ENCODE peak calls at places on chromosome 3, in eight cellular contexts. One of them, this sample, is unnamed.
A peak's percentile ranks its signal among the peaks of the same experiment; 100 is the strongest.

GRCh38 chr3:188943591-188943990 is 228.2 kb upstream of the TPRG1 start:
- DNase-seq in astrocyte of the cerebellum: no peak
- DNase-seq in GM06990: no peak
- DNase-seq in right lobe of liver: no peak
- DNase-seq in colonic mucosa: no peak
- DNase-seq in astrocyte of the spinal cord: no peak
- DNase-seq in heart right ventricle: no peak
- DNase-seq in esophagus squamous epithelium: no peak
- DNase-seq in this sample: peak; percentile 39

GRCh38 chr3:151259664-151260063 is 18.7 kb downstream of the P2RY14 start:
- DNase-seq in astrocyte of the cerebellum: no peak
- DNase-seq in GM06990: no peak
- DNase-seq in right lobe of liver: no peak
- DNase-seq in colonic mucosa: no peak
- DNase-seq in astrocyte of the spinal cord: no peak
- DNase-seq in heart right ventricle: no peak
- DNase-seq in esophagus squamous epithelium: no peak
- DNase-seq in this sample: no peak

GRCh38 chr3:195209083-195209835 is 61.7 kb downstream of the XXYLT1 start:
- DNase-seq in astrocyte of the cerebellum: no peak
- DNase-seq in GM06990: no peak
- DNase-seq in right lobe of liver: no peak
- DNase-seq in colonic mucosa: peak; percentile 18
- DNase-seq in astrocyte of the spinal cord: no peak
- DNase-seq in heart right ventricle: no peak
- DNase-seq in esophagus squamous epithelium: no peak
- DNase-seq in this sample: peak; percentile 33

GRCh38 chr3:179825527-179826246 is 172.8 kb downstream of the USP13 start:
- DNase-seq in astrocyte of the cerebellum: no peak
- DNase-seq in GM06990: no peak
- DNase-seq in right lobe of liver: no peak
- DNase-seq in colonic mucosa: no peak
- DNase-seq in astrocyte of the spinal cord: no peak
- DNase-seq in heart right ventricle: no peak
- DNase-seq in esophagus squamous epithelium: no peak
- DNase-seq in this sample: no peak

GRCh38 chr3:102079809-102080197 is 230.5 kb downstream of the NFKBIZ start:
- DNase-seq in astrocyte of the cerebellum: no peak
- DNase-seq in GM06990: no peak
- DNase-seq in right lobe of liver: no peak
- DNase-seq in colonic mucosa: no peak
- DNase-seq in astrocyte of the spinal cord: no peak
- DNase-seq in heart right ventricle: no peak
- DNase-seq in esophagus squamous epithelium: no peak
- DNase-seq in this sample: no peak

GRCh38 chr3:150783334-150783733 is 20.4 kb upstream of the SIAH2 start:
- DNase-seq in astrocyte of the cerebellum: no peak
- DNase-seq in GM06990: no peak
- DNase-seq in right lobe of liver: no peak
- DNase-seq in colonic mucosa: no peak
- DNase-seq in astrocyte of the spinal cord: no peak
- DNase-seq in heart right ventricle: no peak
- DNase-seq in esophagus squamous epithelium: no peak
- DNase-seq in this sample: peak; percentile 22

GRCh38 chr3:169841171-169841570 is 28.5 kb upstream of the LRRC34 start:
- DNase-seq in astrocyte of the cerebellum: no peak
- DNase-seq in GM06990: no peak
- DNase-seq in right lobe of liver: no peak
- DNase-seq in colonic mucosa: no peak
- DNase-seq in astrocyte of the spinal cord: no peak
- DNase-seq in heart right ventricle: no peak
- DNase-seq in esophagus squamous epithelium: no peak
- DNase-seq in this sample: peak; percentile 5

GRCh38 chr3:138434875-138435772 is 708 bp downstream of the ESYT3 start:
- DNase-seq in astrocyte of the cerebellum: no peak
- DNase-seq in GM06990: no peak
- DNase-seq in right lobe of liver: no peak
- DNase-seq in colonic mucosa: peak; percentile 18
- DNase-seq in astrocyte of the spinal cord: no peak
- DNase-seq in heart right ventricle: no peak
- DNase-seq in esophagus squamous epithelium: no peak
- DNase-seq in this sample: no peak

GRCh38 chr3:119559441-119559963 is at the start of gene CD80:
- DNase-seq in astrocyte of the cerebellum: no peak
- DNase-seq in GM06990: peak; percentile 78
- DNase-seq in right lobe of liver: peak; percentile 62
- DNase-seq in colonic mucosa: peak; percentile 70
- DNase-seq in astrocyte of the spinal cord: peak; percentile 25
- DNase-seq in heart right ventricle: peak; percentile 34
- DNase-seq in esophagus squamous epithelium: peak; percentile 30
- DNase-seq in this sample: peak; percentile 64

GRCh38 chr3:52135332-52135731 is 18.9 kb downstream of the POC1A start:
- DNase-seq in astrocyte of the cerebellum: no peak
- DNase-seq in GM06990: no peak
- DNase-seq in right lobe of liver: no peak
- DNase-seq in colonic mucosa: no peak
- DNase-seq in astrocyte of the spinal cord: no peak
- DNase-seq in heart right ventricle: no peak
- DNase-seq in esophagus squamous epithelium: no peak
- DNase-seq in this sample: no peak

GRCh38 chr3:171813897-171814460 is 3.7 kb upstream of the PLD1 start:
- DNase-seq in astrocyte of the cerebellum: no peak
- DNase-seq in GM06990: no peak
- DNase-seq in right lobe of liver: no peak
- DNase-seq in colonic mucosa: no peak
- DNase-seq in astrocyte of the spinal cord: no peak
- DNase-seq in heart right ventricle: no peak
- DNase-seq in esophagus squamous epithelium: no peak
- DNase-seq in this sample: peak; percentile 74

GRCh38 chr3:128859573-128860154 is 19.8 kb upstream of the ACAD9 start:
- DNase-seq in astrocyte of the cerebellum: no peak
- DNase-seq in GM06990: no peak
- DNase-seq in right lobe of liver: no peak
- DNase-seq in colonic mucosa: no peak
- DNase-seq in astrocyte of the spinal cord: no peak
- DNase-seq in heart right ventricle: no peak
- DNase-seq in esophagus squamous epithelium: no peak
- DNase-seq in this sample: peak; percentile 18

GRCh38 chr3:32453346-32453745 is 49.3 kb downstream of the CMTM6 start:
- DNase-seq in astrocyte of the cerebellum: no peak
- DNase-seq in GM06990: no peak
- DNase-seq in right lobe of liver: no peak
- DNase-seq in colonic mucosa: peak; percentile 10
- DNase-seq in astrocyte of the spinal cord: peak; percentile 80
- DNase-seq in heart right ventricle: no peak
- DNase-seq in esophagus squamous epithelium: no peak
- DNase-seq in this sample: peak; percentile 68

GRCh38 chr3:141413387-141414140 is 45.3 kb downstream of the ZBTB38 start:
- DNase-seq in astrocyte of the cerebellum: no peak
- DNase-seq in GM06990: no peak
- DNase-seq in right lobe of liver: no peak
- DNase-seq in colonic mucosa: no peak
- DNase-seq in astrocyte of the spinal cord: no peak
- DNase-seq in heart right ventricle: no peak
- DNase-seq in esophagus squamous epithelium: no peak
- DNase-seq in this sample: no peak

GRCh38 chr3:55180936-55181535 is 253.2 kb upstream of the LRTM1 start:
- DNase-seq in astrocyte of the cerebellum: no peak
- DNase-seq in GM06990: no peak
- DNase-seq in right lobe of liver: no peak
- DNase-seq in colonic mucosa: peak; percentile 30
- DNase-seq in astrocyte of the spinal cord: peak; percentile 61
- DNase-seq in heart right ventricle: peak; percentile 36
- DNase-seq in esophagus squamous epithelium: no peak
- DNase-seq in this sample: peak; percentile 67

GRCh38 chr3:113485161-113485609 is 29.8 kb downstream of the SPICE1 start:
- DNase-seq in astrocyte of the cerebellum: no peak
- DNase-seq in GM06990: no peak
- DNase-seq in right lobe of liver: no peak
- DNase-seq in colonic mucosa: peak; percentile 26
- DNase-seq in astrocyte of the spinal cord: no peak
- DNase-seq in heart right ventricle: no peak
- DNase-seq in esophagus squamous epithelium: no peak
- DNase-seq in this sample: no peak

GRCh38 chr3:134748698-134749097 is 46.4 kb upstream of the EPHB1 start:
- DNase-seq in astrocyte of the cerebellum: no peak
- DNase-seq in GM06990: no peak
- DNase-seq in right lobe of liver: no peak
- DNase-seq in colonic mucosa: no peak
- DNase-seq in astrocyte of the spinal cord: no peak
- DNase-seq in heart right ventricle: no peak
- DNase-seq in esophagus squamous epithelium: no peak
- DNase-seq in this sample: no peak

GRCh38 chr3:142849148-142849547 is 39.7 kb downstream of the PCOLCE2 start:
- DNase-seq in astrocyte of the cerebellum: no peak
- DNase-seq in GM06990: no peak
- DNase-seq in right lobe of liver: no peak
- DNase-seq in colonic mucosa: no peak
- DNase-seq in astrocyte of the spinal cord: no peak
- DNase-seq in heart right ventricle: no peak
- DNase-seq in esophagus squamous epithelium: no peak
- DNase-seq in this sample: no peak

GRCh38 chr3:40313975-40314860 is 4.7 kb downstream of the EIF1B start:
- DNase-seq in astrocyte of the cerebellum: no peak
- DNase-seq in GM06990: no peak
- DNase-seq in right lobe of liver: no peak
- DNase-seq in colonic mucosa: no peak
- DNase-seq in astrocyte of the spinal cord: no peak
- DNase-seq in heart right ventricle: no peak
- DNase-seq in esophagus squamous epithelium: no peak
- DNase-seq in this sample: no peak

GRCh38 chr3:112640864-112641751 is at the start of gene CCDC80:
- DNase-seq in astrocyte of the cerebellum: peak; percentile 92
- DNase-seq in GM06990: no peak
- DNase-seq in right lobe of liver: no peak
- DNase-seq in colonic mucosa: no peak
- DNase-seq in astrocyte of the spinal cord: peak; percentile 97
- DNase-seq in heart right ventricle: no peak
- DNase-seq in esophagus squamous epithelium: no peak
- DNase-seq in this sample: peak; percentile 95

GRCh38 chr3:121698513-121698912 is 37.8 kb upstream of the HCLS1 start:
- DNase-seq in astrocyte of the cerebellum: no peak
- DNase-seq in GM06990: no peak
- DNase-seq in right lobe of liver: no peak
- DNase-seq in colonic mucosa: no peak
- DNase-seq in astrocyte of the spinal cord: no peak
- DNase-seq in heart right ventricle: no peak
- DNase-seq in esophagus squamous epithelium: no peak
- DNase-seq in this sample: no peak

GRCh38 chr3:196486263-196486662 is 17.3 kb downstream of the RNF168 start:
- DNase-seq in astrocyte of the cerebellum: no peak
- DNase-seq in GM06990: no peak
- DNase-seq in right lobe of liver: no peak
- DNase-seq in colonic mucosa: no peak
- DNase-seq in astrocyte of the spinal cord: no peak
- DNase-seq in heart right ventricle: no peak
- DNase-seq in esophagus squamous epithelium: no peak
- DNase-seq in this sample: peak; percentile 6
- TF ChIP-seq CTCF in astrocyte of the cerebellum: peak; percentile 43
- TF ChIP-seq CTCF in GM06990: peak; percentile 60
- TF ChIP-seq CTCF in right lobe of liver: peak; percentile 55
- TF ChIP-seq CTCF in colonic mucosa: no peak
- TF ChIP-seq CTCF in astrocyte of the spinal cord: peak; percentile 45
- TF ChIP-seq CTCF in heart right ventricle: peak; percentile 57
- TF ChIP-seq CTCF in esophagus squamous epithelium: peak; percentile 29
- TF ChIP-seq CTCF in this sample: peak; percentile 11

GRCh38 chr3:50604628-50605588 is 6.7 kb downstream of the CISH start:
- DNase-seq in astrocyte of the cerebellum: no peak
- DNase-seq in GM06990: no peak
- DNase-seq in right lobe of liver: peak; percentile 93
- DNase-seq in colonic mucosa: no peak
- DNase-seq in astrocyte of the spinal cord: no peak
- DNase-seq in heart right ventricle: peak; percentile 76
- DNase-seq in esophagus squamous epithelium: no peak
- DNase-seq in this sample: no peak
- H3K4me3 ChIP-seq in astrocyte of the cerebellum: no peak overlapping the region
- H3K4me3 ChIP-seq in GM06990: no peak overlapping the region
- H3K4me3 ChIP-seq in right lobe of liver: no peak overlapping the region
- H3K4me3 ChIP-seq in colonic mucosa: no peak overlapping the region
- H3K4me3 ChIP-seq in astrocyte of the spinal cord: no peak overlapping the region
- H3K4me3 ChIP-seq in heart right ventricle: no peak overlapping the region
- H3K4me3 ChIP-seq in esophagus squamous epithelium: no peak overlapping the region
- H3K4me3 ChIP-seq in this sample: no peak overlapping the region

GRCh38 chr3:71926242-71926560 is 141.3 kb upstream of the PROK2 start:
- DNase-seq in astrocyte of the cerebellum: peak; percentile 6
- DNase-seq in GM06990: no peak
- DNase-seq in right lobe of liver: peak; percentile 64
- DNase-seq in colonic mucosa: peak; percentile 55
- DNase-seq in astrocyte of the spinal cord: peak; percentile 8
- DNase-seq in heart right ventricle: no peak
- DNase-seq in esophagus squamous epithelium: no peak
- DNase-seq in this sample: peak; percentile 28
- TF ChIP-seq CTCF in astrocyte of the cerebellum: peak; percentile 46
- TF ChIP-seq CTCF in GM06990: peak; percentile 31
- TF ChIP-seq CTCF in right lobe of liver: peak; percentile 53
- TF ChIP-seq CTCF in colonic mucosa: peak; percentile 47
- TF ChIP-seq CTCF in astrocyte of the spinal cord: peak; percentile 38
- TF ChIP-seq CTCF in heart right ventricle: peak; percentile 14
- TF ChIP-seq CTCF in esophagus squamous epithelium: peak; percentile 60
- TF ChIP-seq CTCF in this sample: no peak

GRCh38 chr3:81925385-81925784 is 163.9 kb upstream of the GBE1 start:
- DNase-seq in astrocyte of the cerebellum: no peak
- DNase-seq in GM06990: no peak
- DNase-seq in right lobe of liver: no peak
- DNase-seq in colonic mucosa: no peak
- DNase-seq in astrocyte of the spinal cord: no peak
- DNase-seq in heart right ventricle: no peak
- DNase-seq in esophagus squamous epithelium: no peak
- DNase-seq in this sample: no peak

GRCh38 chr3:81916890-81917289 is 155.4 kb upstream of the GBE1 start:
- DNase-seq in astrocyte of the cerebellum: no peak
- DNase-seq in GM06990: no peak
- DNase-seq in right lobe of liver: no peak
- DNase-seq in colonic mucosa: no peak
- DNase-seq in astrocyte of the spinal cord: no peak
- DNase-seq in heart right ventricle: no peak
- DNase-seq in esophagus squamous epithelium: no peak
- DNase-seq in this sample: no peak

GRCh38 chr3:81922404-81922803 is 161.0 kb upstream of the GBE1 start:
- DNase-seq in astrocyte of the cerebellum: no peak
- DNase-seq in GM06990: no peak
- DNase-seq in right lobe of liver: no peak
- DNase-seq in colonic mucosa: no peak
- DNase-seq in astrocyte of the spinal cord: no peak
- DNase-seq in heart right ventricle: no peak
- DNase-seq in esophagus squamous epithelium: no peak
- DNase-seq in this sample: no peak

GRCh38 chr3:81923038-81923437 is 161.6 kb upstream of the GBE1 start:
- DNase-seq in astrocyte of the cerebellum: no peak
- DNase-seq in GM06990: no peak
- DNase-seq in right lobe of liver: no peak
- DNase-seq in colonic mucosa: no peak
- DNase-seq in astrocyte of the spinal cord: no peak
- DNase-seq in heart right ventricle: no peak
- DNase-seq in esophagus squamous epithelium: no peak
- DNase-seq in this sample: no peak

DNA sequence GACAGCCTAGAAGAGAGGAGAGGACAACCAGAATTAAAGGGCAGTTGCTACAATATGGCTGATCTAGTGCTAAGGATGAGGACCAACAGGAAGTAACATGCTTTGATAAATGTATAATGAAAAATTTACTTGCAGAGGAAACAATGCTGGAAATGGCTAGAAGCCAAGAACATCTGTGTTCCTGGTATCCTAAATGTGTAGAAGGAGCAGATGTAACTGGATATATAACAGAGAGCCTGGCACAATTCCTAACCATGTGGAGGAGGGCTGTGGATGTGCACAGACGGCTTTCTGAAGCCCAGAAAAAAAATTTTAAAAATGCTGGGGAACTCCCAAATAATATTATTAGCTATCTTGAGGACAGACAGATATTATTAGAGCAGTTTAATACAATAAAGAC is 159.4 kb upstream of the GBE1 start:
- DNase-seq in astrocyte of the cerebellum: no peak
- DNase-seq in GM06990: no peak
- DNase-seq in right lobe of liver: no peak
- DNase-seq in colonic mucosa: no peak
- DNase-seq in astrocyte of the spinal cord: no peak
- DNase-seq in heart right ventricle: no peak
- DNase-seq in esophagus squamous epithelium: no peak
- DNase-seq in this sample: peak; percentile 32
- H3K4me3 ChIP-seq in astrocyte of the cerebellum: no peak overlapping the region
- H3K4me3 ChIP-seq in GM06990: no peak overlapping the region
- H3K4me3 ChIP-seq in right lobe of liver: no peak overlapping the region
- H3K4me3 ChIP-seq in colonic mucosa: no peak overlapping the region
- H3K4me3 ChIP-seq in astrocyte of the spinal cord: no peak overlapping the region
- H3K4me3 ChIP-seq in heart right ventricle: no peak overlapping the region
- H3K4me3 ChIP-seq in esophagus squamous epithelium: no peak overlapping the region
- H3K4me3 ChIP-seq in this sample: no peak overlapping the region

This sample was measured in cardiac fibroblast.